ENCODE peak calls at places on chromosomes 1 and 21, in five cellular contexts. H, D, L, J and Z are unnamed samples.

GRCh38 chr21:16570196-16570595 is 840.4 kb downstream of the USP25 start:
- DNase-seq in H (no peak), J (peak; percentile 45), L (no peak), D (no peak), Z (no peak)

GRCh38 chr1:229855999-229856650 is 210.9 kb upstream of the GALNT2 start:
- DNase-seq in D (no peak), H (no peak), J (no peak), L (no peak), Z (no peak)

GRCh38 chr1:5640845-5641244 is 351.4 kb downstream of the NPHP4 start:
- DNase-seq in D (peak; percentile 55), H (no peak), L (no peak), J (no peak), Z (no peak)

GRCh38 chr1:114345930-114346479 is 165.0 kb downstream of the TRIM33 start:
- DNase-seq in J (peak; percentile 9), L (no peak), H (no peak), D (peak; percentile 60), Z (peak; percentile 76)

GRCh38 chr1:9428601-9429368 is 110.5 kb upstream of the SLC25A33 start:
- DNase-seq in H (peak; percentile 100), L (peak; percentile 99), D (peak; percentile 100), J (peak; percentile 99), Z (peak; percentile 99)

GRCh38 chr1:110243581-110243980 is 33.5 kb downstream of the KCNC4 start:
- DNase-seq in D (no peak), H (no peak), L (no peak), J (no peak), Z (no peak)

GRCh38 chr1:64186138-64186897 is 17.1 kb upstream of the UBE2U start:
- DNase-seq in D (no peak), J (no peak), H (no peak), L (peak; percentile 78), Z (peak; percentile 85)

GRCh38 chr1:79042539-79042938 is 36.0 kb upstream of the ADGRL4 start:
- DNase-seq in L (no peak), J (no peak), D (peak; percentile 7), H (no peak), Z (no peak)

GRCh38 chr1:223631367-223631977 is 34.0 kb downstream of the CAPN8 start:
- DNase-seq in D (no peak), L (no peak), J (no peak), H (no peak), Z (no peak)

GRCh38 chr1:246572795-246573194 is 6.5 kb downstream of the CNST start:
- DNase-seq in D (no peak), L (no peak), H (no peak), J (no peak), Z (no peak)

GRCh38 chr1:226002667-226003501 is 3.7 kb upstream of the SDE2 start:
- DNase-seq in H (peak; percentile 89), D (peak; percentile 97), J (peak; percentile 77), L (peak; percentile 82), Z (peak; percentile 85)

GRCh38 chr1:192474080-192474683 is 101.4 kb upstream of the RGS1 start:
- DNase-seq in D (peak; percentile 25), H (no peak), L (no peak), J (peak; percentile 59), Z (no peak)

GRCh38 chr1:228743405-228743804 is 8.1 kb downstream of the RHOU start:
- DNase-seq in H (no peak), L (no peak), J (no peak), D (no peak), Z (no peak)

GRCh38 chr1:43997295-43997694 is 5.9 kb downstream of the CCDC24 start:
- DNase-seq in D (no peak), H (no peak), J (no peak), L (no peak), Z (no peak)

GRCh38 chr21:42049578-42050430 is 21.3 kb upstream of the UMODL1 start:
- DNase-seq in H (peak; percentile 67), D (no peak), L (no peak), J (no peak), Z (no peak)

GRCh38 chr1:26999440-26999987 is 6.0 kb downstream of the TRNP1 start:
- DNase-seq in J (peak; percentile 98), L (peak; percentile 71), D (peak; percentile 99), H (peak; percentile 88), Z (peak; percentile 91)

GRCh38 chr1:229440821-229441537 is 7.1 kb upstream of the ACTA1 start:
- DNase-seq in H (no peak), D (no peak), J (peak; percentile 70), L (no peak), Z (peak; percentile 26)

GRCh38 chr1:84152649-84153056 is 8.6 kb downstream of the PRKACB start:
- DNase-seq in H (no peak), L (no peak), D (no peak), J (no peak), Z (no peak)

GRCh38 chr1:232553050-232553754 is 76.7 kb downstream of the SIPA1L2 start:
- DNase-seq in L (no peak), D (no peak), J (no peak), H (no peak), Z (peak; percentile 77)

GRCh38 chr1:60034999-60035398 is 38.6 kb downstream of the C1orf87 start:
- DNase-seq in D (no peak), L (no peak), H (no peak), J (no peak), Z (no peak)

GRCh38 chr1:183776731-183777130 is 28.2 kb upstream of the RGL1 start:
- DNase-seq in D (no peak), J (peak; percentile 18), H (no peak), L (no peak), Z (no peak)

GRCh38 chr1:24186993-24187790 is at the start of gene IFNLR1:
- DNase-seq in J (no peak), H (no peak), D (peak; percentile 72), L (peak; percentile 91), Z (peak; percentile 87)

GRCh38 chr1:177172331-177172730 is 1.6 kb downstream of the BRINP2 start:
- DNase-seq in L (no peak), J (no peak), H (no peak), D (no peak), Z (no peak)

GRCh38 chr1:30778156-30778978 is 20.8 kb upstream of the LAPTM5 start:
- DNase-seq in D (no peak), H (no peak), L (no peak), J (peak; percentile 80), Z (peak; percentile 76)

GRCh38 chr1:58818075-58818474 is 34.2 kb upstream of the JUN start:
- DNase-seq in L (no peak), J (peak; percentile 94), H (no peak), D (no peak), Z (no peak)

GRCh38 chr1:16615253-16616252 is 2.2 kb upstream of the NBPF1 start:
- DNase-seq in D (no peak), L (peak; percentile 60), J (no peak), H (peak; percentile 84), Z (peak; percentile 77)

GRCh38 chr1:2412773-2413494 is 570 bp upstream of the PEX10 start:
- DNase-seq in H (peak; percentile 82), L (no peak), D (peak; percentile 29), J (no peak), Z (no peak)

GRCh38 chr1:78279051-78279450 is 211.7 kb upstream of the PTGFR start:
- DNase-seq in J (peak; percentile 98), H (no peak), L (no peak), D (no peak), Z (no peak)

GRCh38 chr21:37561941-37562919 is 195.7 kb downstream of the DYRK1A start:
- DNase-seq in L (no peak), D (no peak), J (no peak), H (no peak), Z (no peak)

GRCh38 chr1:66542811-66543767 is 9.1 kb downstream of the SGIP1 start:
- DNase-seq in H (peak; percentile 82), J (peak; percentile 93), D (peak; percentile 70), L (no peak), Z (peak; percentile 82)

GRCh38 chr1:77889671-77890070 is 1.2 kb downstream of the NEXN start:
- DNase-seq in L (no peak), H (no peak), D (peak; percentile 14), J (peak; percentile 87), Z (no peak)

GRCh38 chr1:234479866-234480265 is 887 bp upstream of the TARBP1 start:
- DNase-seq in D (no peak), J (no peak), H (no peak), L (no peak), Z (no peak)

GRCh38 chr1:62082456-62083363 is 111.9 kb upstream of the L1TD1 start:
- DNase-seq in L (no peak), D (peak; percentile 70), H (no peak), J (peak; percentile 63), Z (no peak)

GRCh38 chr1:903721-904270 is 19.9 kb upstream of the SAMD11 start:
- DNase-seq in H (peak; percentile 81), L (peak; percentile 65), J (no peak), D (no peak), Z (peak; percentile 80)

GRCh38 chr1:60936943-60937342 is 145.4 kb upstream of the NFIA start:
- DNase-seq in H (no peak), L (no peak), D (no peak), J (no peak), Z (no peak)

GRCh38 chr1:173202430-173203145 is 4.5 kb downstream of the TNFSF4 start:
- DNase-seq in L (no peak), J (peak; percentile 95), D (peak; percentile 60), H (no peak), Z (no peak)